ENCODE peak calls at places on chromosomes 1 and 21, in six cellular contexts. R is HepG2, Q is H1, O is K562, I is A549, X is IMR-90. A is an unnamed sample.

GRCh38 chr1:16386454-16387113 is 19.5 kb downstream of the SZRD1 start:
- DNase-seq in Q (no peak), I (peak; percentile 48), O (no peak), X (peak; percentile 76), R (peak; percentile 29), A (no peak)

GRCh38 chr1:204989266-204990058 is 53.5 kb upstream of the CNTN2 start:
- DNase-seq in I (peak; percentile 96), Q (peak; percentile 70), R (peak; percentile 46), O (peak; percentile 89), X (peak; percentile 67), A (peak; percentile 45)

GRCh38 chr21:41899431-41900202 is 20.5 kb upstream of the PRDM15 start:
- DNase-seq in Q (no peak), X (no peak), I (no peak), O (no peak), R (no peak), A (no peak)

GRCh38 chr1:201531551-201532425 is 7.1 kb upstream of the NAV1 start:
- DNase-seq in O (no peak), I (no peak), R (no peak), X (no peak), Q (no peak), A (no peak)

GRCh38 chr1:175146535-175147213 is 45.9 kb downstream of the KIAA0040 start:
- DNase-seq in Q (peak; percentile 61), R (peak; percentile 31), O (peak; percentile 87), I (peak; percentile 80), X (peak; percentile 28), A (peak; percentile 63)

GRCh38 chr1:5505944-5506343 is 486.3 kb downstream of the NPHP4 start:
- DNase-seq in I (no peak), X (no peak), Q (no peak), O (no peak), R (no peak), A (no peak)

GRCh38 chr1:3460653-3461237 is 6.3 kb downstream of the ARHGEF16 start:
- DNase-seq in R (peak; percentile 70), X (no peak), I (no peak), Q (no peak), O (no peak), A (no peak)

GRCh38 chr1:116664366-116664983 is 3.1 kb downstream of the IGSF3 start:
- DNase-seq in R (no peak), X (no peak), Q (no peak), I (no peak), O (no peak), A (no peak)

GRCh38 chr1:157088607-157089006 is 11.0 kb downstream of the ETV3L start:
- DNase-seq in Q (no peak), I (no peak), X (no peak), R (no peak), O (no peak), A (no peak)

GRCh38 chr1:224786533-224787249 is 142.8 kb upstream of the DNAH14 start:
- DNase-seq in Q (no peak), I (no peak), O (no peak), X (peak; percentile 4), R (no peak), A (no peak)

GRCh38 chr1:26353210-26353859 is 595 bp downstream of the CRYBG2 start:
- DNase-seq in O (no peak), R (no peak), X (no peak), I (no peak), Q (no peak), A (no peak)

GRCh38 chr1:41434306-41434705 is 50.2 kb downstream of the EDN2 start:
- DNase-seq in R (no peak), Q (no peak), X (no peak), I (no peak), O (no peak), A (no peak)

GRCh38 chr1:176142973-176143372 is 64.1 kb downstream of the COP1 start:
- DNase-seq in O (no peak), R (no peak), I (no peak), X (no peak), Q (no peak), A (no peak)

GRCh38 chr1:224095867-224096266 is 18.0 kb upstream of the FBXO28 start:
- DNase-seq in O (no peak), I (no peak), X (no peak), Q (no peak), R (no peak), A (no peak)

GRCh38 chr1:209389258-209389657 is 194.3 kb upstream of the CAMK1G start:
- DNase-seq in I (peak; percentile 18), O (no peak), X (peak; percentile 94), Q (no peak), R (no peak), A (peak; percentile 72)

GRCh38 chr1:58162952-58163550 is 383.5 kb downstream of the OMA1 start:
- DNase-seq in Q (peak; percentile 31), X (peak; percentile 52), I (peak; percentile 5), O (peak; percentile 33), R (peak; percentile 57), A (peak; percentile 47)

GRCh38 chr1:227661495-227661894 is 73.6 kb downstream of the JMJD4 start:
- DNase-seq in O (no peak), R (no peak), X (no peak), Q (no peak), I (no peak), A (no peak)
- H3K9me3 ChIP-seq in O (peaks cover 25% of the 10 kb centered on the region), R (peaks cover 95% of the 10 kb centered on the region), X (peaks cover 62% of the 10 kb centered on the region), Q (peaks cover 78% of the 10 kb centered on the region), I (peaks cover 92% of the 10 kb centered on the region), A (peaks cover 78% of the 10 kb centered on the region)

DNA sequence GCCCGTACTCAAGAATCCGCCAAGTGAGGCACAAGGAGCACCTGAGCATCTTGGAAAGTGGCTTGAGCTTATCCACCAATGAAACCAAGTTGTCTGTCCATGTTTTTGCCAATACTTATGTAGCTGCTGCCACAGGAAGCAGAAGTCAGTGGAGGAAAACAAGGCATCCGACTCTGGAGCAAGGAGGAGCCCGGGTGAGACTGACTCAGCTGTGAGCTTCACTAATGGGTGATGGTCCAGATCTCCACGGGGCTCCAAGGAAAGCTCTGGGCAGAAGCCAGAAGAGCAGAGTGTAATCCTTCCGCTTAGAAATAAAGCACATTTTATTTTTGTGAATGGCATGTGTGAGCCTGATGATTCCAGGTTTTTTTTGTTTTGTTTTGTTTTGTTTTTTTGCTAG is 12.3 kb upstream of the SSR2 start:
- DNase-seq in I (no peak), Q (no peak), O (no peak), X (peak; percentile 39), R (no peak), A (no peak)
- TF ChIP-seq RAD21 in I (no peak), Q (no peak), O (no peak), X (no peak), R (no peak), A (no peak)

GRCh38 chr21:10539956-10540355 is 18.6 kb downstream of the TPTE start:
- DNase-seq in Q (no peak), R (no peak), X (no peak), O (no peak), I (no peak), A (no peak)
- H3K9me3 ChIP-seq in Q (peaks cover 67% of the 10 kb centered on the region), R (peaks cover 92% of the 10 kb centered on the region), X (peaks cover 32% of the 10 kb centered on the region), O (no peaks in the 10 kb centered on the region), I (no peaks in the 10 kb centered on the region), A (peaks cover 26% of the 10 kb centered on the region)

GRCh38 chr21:34990842-34991241 is 58.3 kb downstream of the RUNX1 start:
- DNase-seq in Q (no peak), O (no peak), R (peak; percentile 43), I (no peak), X (no peak), A (no peak)

GRCh38 chr21:34992180-34992579 is 56.9 kb downstream of the RUNX1 start:
- DNase-seq in I (no peak), R (no peak), X (no peak), O (no peak), Q (no peak), A (no peak)

GRCh38 chr21:34991366-34991967 is 57.6 kb downstream of the RUNX1 start:
- DNase-seq in R (no peak), I (no peak), Q (no peak), O (no peak), X (no peak), A (no peak)

GRCh38 chr21:34994646-34995631 is 54.2 kb downstream of the RUNX1 start:
- DNase-seq in O (peak; percentile 43), I (no peak), Q (no peak), X (no peak), R (no peak), A (no peak)

DNA sequence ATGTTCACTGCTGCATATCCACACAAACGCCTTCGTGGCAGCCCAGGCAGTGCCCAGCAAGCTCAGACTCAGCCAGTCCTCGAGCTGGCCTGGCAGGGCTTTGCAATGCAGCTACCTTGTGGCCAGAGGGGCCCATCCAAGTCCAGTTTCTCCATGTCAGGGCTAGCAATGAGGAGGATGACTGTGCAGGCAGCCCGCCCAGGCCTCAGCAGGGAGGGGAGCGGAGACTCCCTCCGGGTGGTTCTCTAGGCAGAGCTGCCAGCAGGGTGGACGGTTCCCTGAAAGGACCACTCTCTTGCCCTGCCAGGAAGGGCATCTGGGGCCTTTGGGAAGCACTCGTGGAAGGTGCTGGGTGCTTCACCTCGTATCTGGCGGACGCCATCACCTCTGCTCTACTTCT is 56.4 kb downstream of the RUNX1 start:
- DNase-seq in O (no peak), R (no peak), X (peak; percentile 73), I (no peak), Q (no peak), A (no peak)
- TF ChIP-seq RAD21 in O (no peak), R (no peak), X (no peak), I (no peak), Q (no peak), A (no peak)

DNA sequence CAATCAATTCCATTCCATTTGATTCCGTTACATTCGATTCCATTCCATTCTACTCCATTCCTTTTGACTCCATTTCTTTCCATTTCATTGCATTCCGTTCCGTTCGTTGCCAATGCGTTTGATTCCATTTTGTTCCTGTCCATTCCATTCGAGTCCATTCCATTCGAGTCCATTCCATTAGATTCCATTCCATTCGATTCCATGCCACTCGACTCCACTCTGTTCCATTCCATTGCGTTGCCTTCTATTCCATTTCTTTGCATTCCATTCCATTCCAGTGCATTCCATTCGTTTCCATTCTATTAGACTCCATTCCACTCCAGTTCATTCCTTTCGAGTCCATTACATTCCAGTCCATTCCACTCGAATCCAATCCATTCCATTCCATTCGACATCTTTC is 2587.5 kb upstream of the TPTE start:
- DNase-seq in R (no peak), X (no peak), I (no peak), Q (no peak), O (no peak), A (no peak)
- H3K9me3 ChIP-seq in R (no peaks in the 10 kb centered on the region), X (peaks cover 24% of the 10 kb centered on the region), I (peaks cover 17% of the 10 kb centered on the region), Q (peaks cover 94% of the 10 kb centered on the region), O (no peaks in the 10 kb centered on the region), A (peaks cover 87% of the 10 kb centered on the region)

A was measured in HCT116.